ENCODE peak calls at places on chromosomes 4 and X, in six cellular contexts. One of them, this sample, is unnamed.

GRCh38 chrX:68758671-68759070 is 70.2 kb upstream of the EFNB1 start:
- DNase-seq in HCT116: no peak
- DNase-seq in ovary: no peak
- DNase-seq in prostate gland: no peak
- DNase-seq in HepG2: no peak
- DNase-seq in GM12878: no peak
- DNase-seq in this sample: no peak

GRCh38 chr4:183253451-183253850 is 66.6 kb downstream of the CLDN22 start:
- DNase-seq in GM12878: no peak
- DNase-seq in prostate gland: no peak
- DNase-seq in HCT116: no peak
- DNase-seq in ovary: no peak
- DNase-seq in HepG2: no peak
- DNase-seq in this sample: no peak

GRCh38 chr4:165325732-165326512 is 1.5 kb upstream of the MSMO1 start:
- DNase-seq in HCT116: peak; percentile 47
- DNase-seq in ovary: peak; percentile 19
- DNase-seq in HepG2: peak; percentile 49
- DNase-seq in GM12878: no peak
- DNase-seq in prostate gland: no peak
- DNase-seq in this sample: no peak

GRCh38 chrX:150324035-150324728 is 38.9 kb upstream of the MAMLD1 start:
- DNase-seq in HepG2: peak; percentile 4
- DNase-seq in ovary: no peak
- DNase-seq in prostate gland: no peak
- DNase-seq in HCT116: peak; percentile 22
- DNase-seq in GM12878: no peak
- DNase-seq in this sample: no peak

GRCh38 chrX:53669258-53669657 is 17.3 kb downstream of the HUWE1 start:
- DNase-seq in prostate gland: no peak
- DNase-seq in HCT116: no peak
- DNase-seq in HepG2: no peak
- DNase-seq in ovary: no peak
- DNase-seq in GM12878: no peak
- DNase-seq in this sample: no peak

GRCh38 chr4:121277194-121278105 is 103.4 kb downstream of the QRFPR start:
- DNase-seq in prostate gland: no peak
- DNase-seq in HCT116: peak; percentile 42
- DNase-seq in GM12878: no peak
- DNase-seq in ovary: no peak
- DNase-seq in HepG2: peak; percentile 27
- DNase-seq in this sample: no peak

GRCh38 chrX:6810796-6811195 is 275.9 kb upstream of the VCX3A start:
- DNase-seq in GM12878: no peak
- DNase-seq in prostate gland: no peak
- DNase-seq in ovary: no peak
- DNase-seq in HepG2: no peak
- DNase-seq in HCT116: no peak
- DNase-seq in this sample: no peak

GRCh38 chr4:173652283-173652931 is 122.4 kb upstream of the HAND2 start:
- DNase-seq in ovary: no peak
- DNase-seq in HCT116: no peak
- DNase-seq in GM12878: no peak
- DNase-seq in prostate gland: no peak
- DNase-seq in HepG2: no peak
- DNase-seq in this sample: no peak

GRCh38 chr4:124806403-124806802 is 93.9 kb upstream of the ANKRD50 start:
- DNase-seq in prostate gland: no peak
- DNase-seq in HCT116: no peak
- DNase-seq in ovary: no peak
- DNase-seq in GM12878: no peak
- DNase-seq in HepG2: no peak
- DNase-seq in this sample: no peak

GRCh38 chr4:10183462-10183861 is 66.9 kb upstream of the WDR1 start:
- DNase-seq in ovary: no peak
- DNase-seq in prostate gland: no peak
- DNase-seq in GM12878: no peak
- DNase-seq in HCT116: no peak
- DNase-seq in HepG2: no peak
- DNase-seq in this sample: no peak

GRCh38 chr4:104989363-104989762 is 157.3 kb upstream of the TET2 start:
- DNase-seq in ovary: no peak
- DNase-seq in HCT116: no peak
- DNase-seq in HepG2: no peak
- DNase-seq in prostate gland: no peak
- DNase-seq in GM12878: no peak
- DNase-seq in this sample: no peak

GRCh38 chr4:141807073-141807472 is 170.7 kb downstream of the IL15 start:
- DNase-seq in prostate gland: no peak
- DNase-seq in ovary: no peak
- DNase-seq in HepG2: no peak
- DNase-seq in HCT116: no peak
- DNase-seq in GM12878: no peak
- DNase-seq in this sample: no peak

GRCh38 chrX:47751670-47752069 is 85.0 kb upstream of the ZNF81 start:
- DNase-seq in prostate gland: no peak
- DNase-seq in ovary: peak; percentile 27
- DNase-seq in HCT116: peak; percentile 13
- DNase-seq in GM12878: no peak
- DNase-seq in HepG2: no peak
- DNase-seq in this sample: peak; percentile 64

GRCh38 chrX:49039598-49040375 is 3.4 kb downstream of the TFE3 start:
- DNase-seq in ovary: peak; percentile 77
- DNase-seq in HepG2: peak; percentile 82
- DNase-seq in HCT116: peak; percentile 75
- DNase-seq in GM12878: no peak
- DNase-seq in prostate gland: peak; percentile 59
- DNase-seq in this sample: peak; percentile 69

GRCh38 chr4:53932784-53933183 is 131.6 kb downstream of the CHIC2 start:
- DNase-seq in HepG2: no peak
- DNase-seq in ovary: no peak
- DNase-seq in prostate gland: no peak
- DNase-seq in HCT116: no peak
- DNase-seq in GM12878: no peak
- DNase-seq in this sample: no peak

GRCh38 chr4:1939664-1940509 is 68.7 kb downstream of the NSD2 start:
- DNase-seq in HCT116: peak; percentile 53
- DNase-seq in prostate gland: peak; percentile 25
- DNase-seq in HepG2: peak; percentile 9
- DNase-seq in GM12878: no peak
- DNase-seq in ovary: no peak
- DNase-seq in this sample: no peak

GRCh38 chrX:80578518-80579105 is 158.4 kb downstream of the TENT5D start:
- DNase-seq in ovary: no peak
- DNase-seq in GM12878: no peak
- DNase-seq in prostate gland: no peak
- DNase-seq in HCT116: peak; percentile 10
- DNase-seq in HepG2: peak; percentile 6
- DNase-seq in this sample: no peak

GRCh38 chr4:119212964-119213606 is 572 bp downstream of the USP53 start:
- DNase-seq in prostate gland: peak; percentile 72
- DNase-seq in HCT116: peak; percentile 89
- DNase-seq in ovary: peak; percentile 82
- DNase-seq in GM12878: peak; percentile 12
- DNase-seq in HepG2: peak; percentile 88
- DNase-seq in this sample: peak; percentile 79

GRCh38 chrX:138485767-138486166 is 225.8 kb downstream of the FGF13 start:
- DNase-seq in prostate gland: no peak
- DNase-seq in ovary: no peak
- DNase-seq in HepG2: no peak
- DNase-seq in GM12878: no peak
- DNase-seq in HCT116: no peak
- DNase-seq in this sample: no peak

GRCh38 chr4:3009422-3009821 is 46.1 kb downstream of the GRK4 start:
- DNase-seq in GM12878: no peak
- DNase-seq in HepG2: peak; percentile 84
- DNase-seq in HCT116: peak; percentile 15
- DNase-seq in prostate gland: no peak
- DNase-seq in ovary: no peak
- DNase-seq in this sample: no peak

GRCh38 chr4:102717448-102718092 is 43.2 kb downstream of the MANBA start:
- DNase-seq in GM12878: no peak
- DNase-seq in HCT116: no peak
- DNase-seq in prostate gland: no peak
- DNase-seq in HepG2: peak; percentile 73
- DNase-seq in ovary: no peak
- DNase-seq in this sample: no peak

GRCh38 chr4:103046416-103047290 is 27.1 kb upstream of the SLC9B1 start:
- DNase-seq in prostate gland: no peak
- DNase-seq in ovary: no peak
- DNase-seq in HepG2: peak; percentile 50
- DNase-seq in GM12878: no peak
- DNase-seq in HCT116: peak; percentile 19
- DNase-seq in this sample: peak; percentile 26

GRCh38 chr4:113371061-113371460 is 321.6 kb downstream of the ANK2 start:
- DNase-seq in HCT116: no peak
- DNase-seq in HepG2: no peak
- DNase-seq in ovary: no peak
- DNase-seq in GM12878: no peak
- DNase-seq in prostate gland: no peak
- DNase-seq in this sample: no peak

GRCh38 chr4:108783666-108784463 is 21.0 kb upstream of the ETNPPL start:
- DNase-seq in GM12878: no peak
- DNase-seq in HepG2: peak; percentile 12
- DNase-seq in ovary: no peak
- DNase-seq in HCT116: peak; percentile 12
- DNase-seq in prostate gland: no peak
- DNase-seq in this sample: no peak

GRCh38 chrX:38514014-38514854 is 47.1 kb upstream of the TSPAN7 start:
- DNase-seq in ovary: no peak
- DNase-seq in HepG2: no peak
- DNase-seq in HCT116: no peak
- DNase-seq in prostate gland: no peak
- DNase-seq in GM12878: no peak
- DNase-seq in this sample: no peak

GRCh38 chr4:97016186-97016945 is 1126.9 kb downstream of the STPG2 start:
- DNase-seq in HepG2: no peak
- DNase-seq in GM12878: no peak
- DNase-seq in ovary: no peak
- DNase-seq in HCT116: no peak
- DNase-seq in prostate gland: no peak
- DNase-seq in this sample: no peak

DNA sequence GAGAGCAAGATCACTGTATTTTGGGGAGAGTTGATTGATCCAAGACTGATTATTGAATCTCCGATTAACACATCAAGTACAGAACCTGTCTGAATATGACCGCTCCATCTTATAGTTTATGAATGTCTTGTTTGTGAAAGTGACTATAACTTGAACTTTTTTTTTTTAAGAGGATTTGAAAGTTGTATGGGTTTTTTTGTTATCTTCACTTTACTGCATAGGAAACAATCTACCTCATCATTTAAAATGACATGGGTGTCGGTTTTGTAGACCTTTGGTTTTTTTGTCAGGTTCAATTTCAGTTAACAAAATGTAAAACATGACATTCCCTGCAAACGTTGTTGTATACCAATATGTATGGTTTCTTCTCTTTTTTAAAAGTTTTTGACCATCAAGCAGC is 103.0 kb upstream of the NUDT6 start:
- DNase-seq in GM12878: no peak
- DNase-seq in ovary: no peak
- DNase-seq in HepG2: no peak
- DNase-seq in HCT116: no peak
- DNase-seq in prostate gland: no peak
- DNase-seq in this sample: no peak
- TF ChIP-seq CTCF in GM12878: no peak
- TF ChIP-seq CTCF in ovary: no peak
- TF ChIP-seq CTCF in HepG2: no peak
- TF ChIP-seq CTCF in HCT116: no peak
- TF ChIP-seq CTCF in prostate gland: no peak
- TF ChIP-seq CTCF in this sample: no peak

GRCh38 chr4:169068423-169068822 is 58.4 kb upstream of the CBR4 start:
- DNase-seq in HCT116: no peak
- DNase-seq in ovary: no peak
- DNase-seq in HepG2: peak; percentile 39
- DNase-seq in GM12878: no peak
- DNase-seq in prostate gland: no peak
- DNase-seq in this sample: no peak
- H3K27ac ChIP-seq in HCT116: no peak overlapping the region
- H3K27ac ChIP-seq in ovary: no peak overlapping the region
- H3K27ac ChIP-seq in HepG2: no peak overlapping the region
- H3K27ac ChIP-seq in GM12878: no peak overlapping the region
- H3K27ac ChIP-seq in prostate gland: peak overlapping the region; percentile 88
- H3K27ac ChIP-seq in this sample: no peak overlapping the region

GRCh38 chrX:15269120-15269519 is 763 bp downstream of the ASB9 start:
- DNase-seq in prostate gland: no peak
- DNase-seq in HepG2: peak; percentile 12
- DNase-seq in GM12878: no peak
- DNase-seq in ovary: no peak
- DNase-seq in HCT116: no peak
- DNase-seq in this sample: no peak

GRCh38 chrX:15274946-15275345 is 5.1 kb upstream of the ASB9 start:
- DNase-seq in ovary: no peak
- DNase-seq in HepG2: no peak
- DNase-seq in HCT116: no peak
- DNase-seq in GM12878: no peak
- DNase-seq in prostate gland: no peak
- DNase-seq in this sample: no peak

DNA sequence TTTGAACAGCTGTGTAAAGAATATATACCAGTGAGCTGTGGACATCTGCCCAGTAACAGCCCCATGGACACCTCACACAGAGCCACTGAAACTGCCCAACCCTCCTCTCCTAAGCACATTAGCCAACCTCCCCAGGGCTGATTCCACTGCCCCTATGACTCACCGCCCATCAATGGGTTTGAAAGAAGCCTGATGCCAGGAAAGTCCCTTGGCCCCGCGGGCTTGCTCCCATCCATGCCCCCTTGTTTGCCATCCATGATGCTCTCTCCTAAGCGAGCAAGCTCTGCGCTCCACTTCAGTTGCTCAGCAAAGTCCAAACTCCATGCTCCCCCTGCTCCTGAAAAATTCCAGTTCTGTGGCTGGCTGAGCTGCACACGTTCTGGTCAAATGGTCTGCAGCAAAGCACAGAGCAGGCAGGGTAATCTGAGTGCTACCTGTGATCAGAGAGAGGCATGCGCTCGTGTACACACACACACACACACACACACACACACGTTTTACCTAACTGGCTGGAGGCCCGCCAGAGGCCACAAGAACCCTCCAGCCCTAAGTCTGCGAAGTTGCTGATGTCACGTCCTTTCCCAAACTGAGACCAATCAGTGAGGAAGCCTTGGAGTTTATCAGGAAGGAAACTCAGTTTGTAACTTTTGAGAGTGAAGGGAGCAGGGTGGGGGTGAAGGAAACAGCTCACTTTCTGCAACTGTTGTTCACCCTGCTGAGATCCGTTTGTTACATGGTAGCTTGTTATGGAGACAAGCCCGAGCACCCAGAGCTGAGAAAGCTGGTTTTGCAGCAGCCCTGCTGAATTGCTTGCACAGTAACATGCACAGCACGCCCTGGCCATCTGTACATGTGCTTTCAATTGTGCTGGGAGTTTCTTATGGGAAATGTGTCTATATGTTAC is at the start of gene ASB9:
- DNase-seq in HepG2: peak; percentile 78
- DNase-seq in ovary: no peak
- DNase-seq in GM12878: no peak
- DNase-seq in prostate gland: peak; percentile 13
- DNase-seq in HCT116: peak; percentile 39
- DNase-seq in this sample: peak; percentile 75
- TF ChIP-seq POLR2A in HepG2: peak; percentile 34
- TF ChIP-seq POLR2A in ovary: no peak
- TF ChIP-seq POLR2A in GM12878: no peak
- TF ChIP-seq POLR2A in prostate gland: no peak
- TF ChIP-seq POLR2A in HCT116: no peak
- TF ChIP-seq POLR2A in this sample: no peak

GRCh38 chrX:8237718-8238117 is 66.7 kb upstream of the VCX2 start:
- DNase-seq in HCT116: no peak
- DNase-seq in HepG2: peak; percentile 0
- DNase-seq in prostate gland: no peak
- DNase-seq in GM12878: no peak
- DNase-seq in ovary: no peak
- DNase-seq in this sample: no peak
- TF ChIP-seq CTCF in HCT116: no peak
- TF ChIP-seq CTCF in HepG2: no peak
- TF ChIP-seq CTCF in prostate gland: no peak
- TF ChIP-seq CTCF in GM12878: no peak
- TF ChIP-seq CTCF in ovary: no peak
- TF ChIP-seq CTCF in this sample: no peak

This sample was measured in testis.